ENCODE peak calls at places on chromosomes 2 and 18, in four cellular contexts. A is lower leg skin, Q is PC-9, L is brain microvascular endothelial cell. Y is an unnamed sample.

GRCh38 chr2:61460168-61460567 is 10.7 kb downstream of the USP34 start:
- DNase-seq in A (no peak), L (peak), Q (no peak), Y (peak)

GRCh38 chr2:96114903-96115581 is 1.3 kb downstream of the ADRA2B start:
- DNase-seq in Q (no peak), L (no peak), A (no peak), Y (no peak)

GRCh38 chr18:13452448-13452811 is 233.9 kb downstream of the LDLRAD4 start:
- DNase-seq in A (peak), Q (peak), L (peak), Y (peak)

GRCh38 chr2:42124051-42124813 is 44.9 kb upstream of the EML4 start:
- DNase-seq in Q (no peak), A (no peak), L (no peak), Y (no peak)

GRCh38 chr2:40093036-40093673 is 314.1 kb upstream of the THUMPD2 start:
- DNase-seq in L (no peak), A (no peak), Q (no peak), Y (no peak)

GRCh38 chr2:158179660-158180059 is 78.0 kb downstream of the UPP2 start:
- DNase-seq in L (peak), A (no peak), Q (no peak), Y (peak)

GRCh38 chr18:47981320-47981719 is 50.9 kb upstream of the SMAD2 start:
- DNase-seq in A (peak), Q (no peak), L (no peak), Y (no peak)

GRCh38 chr2:33441235-33441810 is 35.1 kb upstream of the RASGRP3 start:
- DNase-seq in A (no peak), Q (peak), L (peak), Y (peak)

GRCh38 chr2:96768083-96768561 is 7.4 kb downstream of the CNNM4 start:
- DNase-seq in A (no peak), L (no peak), Q (peak), Y (no peak)

GRCh38 chr2:239186516-239186915 is 214.3 kb downstream of the HDAC4 start:
- DNase-seq in A (peak), Q (no peak), L (no peak), Y (no peak)

GRCh38 chr18:22188551-22189267 is 19.3 kb downstream of the GATA6 start:
- DNase-seq in L (no peak), Q (no peak), A (no peak), Y (no peak)

GRCh38 chr18:41645600-41646360 is 309.3 kb upstream of the PIK3C3 start:
- DNase-seq in A (no peak), L (no peak), Q (no peak), Y (no peak)

GRCh38 chr18:55763298-55763697 is 175.3 kb upstream of the TCF4 start:
- DNase-seq in A (no peak), L (peak), Q (no peak), Y (peak)

GRCh38 chr2:190340369-190340768 is 3.0 kb upstream of the INPP1 start:
- DNase-seq in Q (no peak), A (no peak), L (peak), Y (peak)

GRCh38 chr2:45169339-45170190 is 160.3 kb upstream of the SIX2 start:
- DNase-seq in A (no peak), Q (peak), L (peak), Y (peak)

GRCh38 chr2:48607307-48608014 is 10.2 kb upstream of the GTF2A1L start:
- DNase-seq in L (peak), Q (peak), A (no peak), Y (peak)

DNA sequence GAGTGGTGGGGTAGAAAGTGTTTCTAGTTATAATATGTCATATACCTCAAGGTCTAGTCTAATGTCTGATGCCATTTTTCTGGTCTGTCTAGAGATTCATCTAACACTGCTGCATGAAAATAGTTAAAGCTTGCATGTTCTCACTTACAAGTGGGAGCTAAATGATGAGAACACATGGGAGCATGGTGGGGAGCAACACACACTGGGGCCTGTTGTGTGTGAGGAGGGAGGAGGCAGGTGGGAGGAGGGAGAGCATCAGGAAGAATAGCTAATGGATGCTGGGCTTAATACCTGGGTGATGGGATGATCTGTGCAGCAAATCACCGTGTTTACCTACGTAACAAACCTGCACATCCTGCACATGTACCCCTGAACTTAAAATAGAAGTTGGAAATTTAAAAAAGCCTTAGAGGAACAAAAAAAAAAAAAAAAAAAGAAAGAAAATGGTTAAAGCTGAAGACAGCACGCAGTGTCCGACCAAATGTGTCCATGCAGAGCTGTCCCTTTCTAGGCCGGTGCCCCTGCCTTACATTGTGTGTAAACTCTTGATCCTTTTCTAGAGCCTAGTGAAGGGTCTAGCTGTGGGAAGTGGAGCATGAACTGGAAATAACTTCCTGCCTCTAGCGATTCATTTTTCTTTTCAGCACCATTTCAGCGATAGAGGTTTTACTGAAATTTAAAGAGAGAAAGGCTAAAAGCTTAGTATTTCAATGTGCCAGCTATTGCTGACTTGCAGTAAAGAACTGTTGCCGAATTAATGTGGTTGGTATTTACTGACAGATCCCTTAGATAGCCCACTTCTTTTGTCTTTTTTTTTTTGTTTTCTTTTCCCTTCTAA is 94.0 kb downstream of the FMNL2 start:
- DNase-seq in L (no peak), A (no peak), Q (no peak), Y (no peak)
- H3K4me3 ChIP-seq in L (no peak), A (no peak), Q (no peak), Y (no peak)

GRCh38 chr2:6845903-6846302 is 19.8 kb downstream of the CMPK2 start:
- DNase-seq in A (no peak), Q (no peak), L (no peak), Y (no peak)
- TF ChIP-seq CTCF in A (no peak), Q (peak), L (peak), Y (no peak)

GRCh38 chr2:89763254-89763580 is 1071.7 kb downstream of the RPIA start:
- DNase-seq in L (no peak), A (peak), Q (no peak), Y (no peak)
- H3K4me3 ChIP-seq in L (no peak), A (no peak), Q (no peak), Y (no peak)

DNA sequence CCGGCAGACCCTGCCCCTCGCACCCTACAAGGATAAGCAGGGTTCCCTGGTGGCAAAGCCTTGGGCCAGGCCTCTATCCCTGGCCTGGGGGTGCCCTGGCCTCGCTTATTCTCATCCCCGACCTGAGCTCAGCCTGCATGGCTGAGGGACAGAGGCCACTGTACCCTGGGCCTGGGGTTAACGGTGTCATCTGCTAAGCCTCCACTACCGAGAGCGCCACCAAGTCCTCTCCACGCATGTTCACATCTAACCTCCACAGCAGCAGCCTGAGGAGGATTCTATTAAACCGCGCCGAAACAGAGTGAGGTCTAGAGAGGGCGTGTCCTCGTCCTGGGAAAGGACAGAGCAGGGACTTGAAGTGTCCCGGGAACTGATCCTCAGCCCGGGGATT is 67.8 kb upstream of the SMAD7 start:
- DNase-seq in A (peak), Q (no peak), L (no peak), Y (no peak)
- TF ChIP-seq CTCF in A (no peak), Q (no peak), L (no peak), Y (no peak)

GRCh38 chr2:216716109-216716508 is 20.8 kb upstream of the IGFBP5 start:
- DNase-seq in L (no peak), Q (no peak), A (peak), Y (no peak)
- H3K4me3 ChIP-seq in L (no peak), Q (no peak), A (no peak), Y (no peak)

GRCh38 chr2:198928026-198928425 is 529.7 kb downstream of the SATB2 start:
- DNase-seq in A (no peak), Q (no peak), L (no peak), Y (peak)

DNA sequence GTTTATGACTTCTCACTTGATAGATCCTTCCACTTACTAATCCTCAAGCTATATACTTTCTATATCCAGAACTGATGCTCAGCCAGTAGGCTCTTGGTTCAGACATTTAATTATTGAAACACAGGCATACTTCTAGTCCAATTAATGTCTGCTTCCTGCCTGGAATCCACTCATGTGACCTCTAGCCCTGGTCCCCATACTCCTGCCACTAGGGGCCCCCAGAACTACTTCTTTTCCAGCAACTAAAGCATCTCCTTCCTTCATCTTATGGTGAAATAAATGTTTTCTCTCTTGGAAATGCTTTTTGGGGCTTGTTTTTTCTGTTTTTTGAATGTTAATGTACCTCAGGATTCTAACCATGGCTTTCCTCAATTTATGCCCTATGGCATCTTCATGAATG is 527.6 kb downstream of the SATB2 start:
- DNase-seq in A (no peak), Q (no peak), L (no peak), Y (no peak)
- TF ChIP-seq CTCF in A (no peak), Q (peak), L (peak), Y (peak)

DNA sequence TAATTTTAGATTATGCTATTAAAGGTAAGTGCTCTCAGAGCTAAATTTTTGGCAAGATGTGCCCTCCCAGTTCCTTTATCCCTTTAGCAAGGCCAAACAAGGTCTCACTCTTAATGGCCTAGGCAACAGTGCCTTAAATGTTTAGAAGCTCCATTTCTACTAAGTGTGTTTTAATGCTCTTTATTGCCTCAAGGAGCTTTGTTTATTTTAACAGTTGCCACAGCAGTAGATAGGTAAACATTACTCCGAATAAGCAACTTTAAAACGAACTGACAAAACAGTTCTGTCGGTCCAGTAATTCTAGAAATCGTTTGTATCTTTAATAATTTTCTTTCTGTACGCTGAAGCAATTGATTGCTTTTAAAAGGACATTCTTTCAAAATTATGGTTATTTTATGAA is 74.5 kb downstream of the PIEZO2 start:
- DNase-seq in A (no peak), Q (no peak), L (no peak), Y (no peak)
- H3K4me3 ChIP-seq in A (no peak), Q (no peak), L (no peak), Y (no peak)

GRCh38 chr2:182132605-182133004 is 147.0 kb downstream of the PPP1R1C start:
- DNase-seq in Q (no peak), L (no peak), A (no peak), Y (no peak)
- TF ChIP-seq CTCF in Q (peak), L (peak), A (no peak), Y (peak)

DNA sequence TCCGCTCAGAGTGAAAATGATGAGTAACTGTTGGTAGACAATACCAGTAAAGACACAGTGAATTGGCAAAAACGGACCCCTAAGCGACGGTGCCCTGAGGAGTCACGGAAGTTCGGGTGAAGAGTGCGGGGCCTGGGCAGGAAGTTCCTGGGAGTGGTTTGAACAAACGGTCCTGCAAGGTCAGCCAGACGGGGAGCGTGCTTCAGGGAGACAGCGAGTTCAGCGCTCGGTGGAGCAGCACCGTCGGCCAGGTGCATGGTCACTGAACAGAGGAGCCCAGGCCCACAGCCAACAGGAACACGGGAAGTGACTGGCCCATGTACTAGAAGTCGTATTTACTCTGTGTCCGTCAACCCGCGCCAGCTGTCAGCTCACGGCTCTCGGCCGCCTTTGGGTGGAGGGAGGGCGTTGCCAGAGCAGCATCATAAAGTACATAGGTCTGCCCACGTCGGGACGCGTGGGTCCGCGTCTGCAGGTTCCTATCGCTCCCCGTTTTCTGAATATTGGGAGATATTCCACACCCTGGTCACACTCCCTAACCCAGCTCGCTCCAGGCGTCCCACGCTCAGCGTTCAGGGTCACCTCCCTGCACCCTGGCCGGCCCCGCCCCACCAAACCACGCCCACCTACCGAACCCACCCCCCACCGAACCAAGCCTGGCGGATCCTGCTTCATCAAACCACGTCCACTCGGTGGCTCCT is 75.6 kb upstream of the UXS1 start:
- DNase-seq in Q (peak), A (no peak), L (no peak), Y (no peak)
- H3K4me3 ChIP-seq in Q (no peak), A (peak), L (no peak), Y (no peak)

GRCh38 chr2:208148803-208149202 is 2.8 kb upstream of the CRYGB start:
- DNase-seq in L (no peak), Q (no peak), A (no peak), Y (no peak)
- TF ChIP-seq CTCF in L (peak), Q (no peak), A (no peak), Y (peak)

Y was measured in foreskin fibroblast.